ENCODE peak calls at places on chromosomes 2 and 18, in seven cellular contexts. One of them, this sample, is unnamed.

GRCh38 chr18:35564795-35565453 is 16.6 kb upstream of the GALNT1 start:
- DNase-seq in CD8-positive, alpha-beta T cell: no peak
- DNase-seq in endothelial cell: no peak
- DNase-seq in HL-60: no peak
- DNase-seq in cardiac muscle cell: no peak
- DNase-seq in type B pancreatic cell: no peak
- DNase-seq in Calu3: no peak
- DNase-seq in this sample: no peak

GRCh38 chr2:174004900-174005605 is 39.9 kb upstream of the SP3 start:
- DNase-seq in type B pancreatic cell: no peak
- DNase-seq in Calu3: no peak
- DNase-seq in HL-60: no peak
- DNase-seq in cardiac muscle cell: no peak
- DNase-seq in CD8-positive, alpha-beta T cell: no peak
- DNase-seq in endothelial cell: no peak
- DNase-seq in this sample: no peak

GRCh38 chr18:27419646-27420045 is 234.5 kb upstream of the CHST9 start:
- DNase-seq in type B pancreatic cell: no peak
- DNase-seq in HL-60: no peak
- DNase-seq in cardiac muscle cell: no peak
- DNase-seq in Calu3: no peak
- DNase-seq in endothelial cell: no peak
- DNase-seq in CD8-positive, alpha-beta T cell: no peak
- DNase-seq in this sample: no peak

GRCh38 chr2:165401285-165401852 is 68.1 kb upstream of the CSRNP3 start:
- DNase-seq in CD8-positive, alpha-beta T cell: no peak
- DNase-seq in Calu3: peak
- DNase-seq in HL-60: peak
- DNase-seq in cardiac muscle cell: peak
- DNase-seq in endothelial cell: peak
- DNase-seq in type B pancreatic cell: no peak
- DNase-seq in this sample: peak

GRCh38 chr2:4763009-4763408 is 929.2 kb upstream of the SOX11 start:
- DNase-seq in endothelial cell: peak
- DNase-seq in CD8-positive, alpha-beta T cell: no peak
- DNase-seq in cardiac muscle cell: peak
- DNase-seq in Calu3: no peak
- DNase-seq in HL-60: no peak
- DNase-seq in type B pancreatic cell: no peak
- DNase-seq in this sample: peak

GRCh38 chr2:239756392-239757153 is 268.6 kb downstream of the NDUFA10 start:
- DNase-seq in Calu3: no peak
- DNase-seq in cardiac muscle cell: no peak
- DNase-seq in endothelial cell: no peak
- DNase-seq in CD8-positive, alpha-beta T cell: no peak
- DNase-seq in type B pancreatic cell: no peak
- DNase-seq in HL-60: no peak
- DNase-seq in this sample: no peak

GRCh38 chr2:78355967-78356366 is 669.5 kb upstream of the REG3G start:
- DNase-seq in cardiac muscle cell: no peak
- DNase-seq in HL-60: no peak
- DNase-seq in CD8-positive, alpha-beta T cell: no peak
- DNase-seq in endothelial cell: no peak
- DNase-seq in type B pancreatic cell: no peak
- DNase-seq in Calu3: no peak
- DNase-seq in this sample: no peak

GRCh38 chr2:48248251-48248933 is 281.6 kb upstream of the STON1 start:
- DNase-seq in endothelial cell: no peak
- DNase-seq in CD8-positive, alpha-beta T cell: no peak
- DNase-seq in Calu3: peak
- DNase-seq in cardiac muscle cell: peak
- DNase-seq in type B pancreatic cell: no peak
- DNase-seq in HL-60: no peak
- DNase-seq in this sample: no peak

GRCh38 chr18:61612517-61612916 is 279.3 kb downstream of the CDH20 start:
- DNase-seq in type B pancreatic cell: no peak
- DNase-seq in cardiac muscle cell: no peak
- DNase-seq in Calu3: no peak
- DNase-seq in endothelial cell: no peak
- DNase-seq in HL-60: no peak
- DNase-seq in CD8-positive, alpha-beta T cell: no peak
- DNase-seq in this sample: no peak

GRCh38 chr18:48797841-48798255 is 152.9 kb downstream of the SMAD7 start:
- DNase-seq in Calu3: no peak
- DNase-seq in cardiac muscle cell: no peak
- DNase-seq in CD8-positive, alpha-beta T cell: no peak
- DNase-seq in type B pancreatic cell: no peak
- DNase-seq in HL-60: no peak
- DNase-seq in endothelial cell: no peak
- DNase-seq in this sample: no peak

GRCh38 chr2:231462729-231463465 is 1.4 kb downstream of the NCL start:
- DNase-seq in Calu3: no peak
- DNase-seq in CD8-positive, alpha-beta T cell: no peak
- DNase-seq in cardiac muscle cell: no peak
- DNase-seq in endothelial cell: no peak
- DNase-seq in type B pancreatic cell: no peak
- DNase-seq in HL-60: peak
- DNase-seq in this sample: no peak

GRCh38 chr2:231467016-231467545 is 2.8 kb upstream of the NCL start:
- DNase-seq in Calu3: no peak
- DNase-seq in HL-60: no peak
- DNase-seq in cardiac muscle cell: no peak
- DNase-seq in type B pancreatic cell: no peak
- DNase-seq in CD8-positive, alpha-beta T cell: no peak
- DNase-seq in endothelial cell: no peak
- DNase-seq in this sample: no peak

GRCh38 chr2:231463698-231464575 is at the start of gene NCL:
- DNase-seq in CD8-positive, alpha-beta T cell: peak
- DNase-seq in type B pancreatic cell: peak
- DNase-seq in Calu3: peak
- DNase-seq in endothelial cell: peak
- DNase-seq in cardiac muscle cell: peak
- DNase-seq in HL-60: peak
- DNase-seq in this sample: peak

GRCh38 chr2:231467613-231468525 is 3.6 kb upstream of the NCL start:
- DNase-seq in CD8-positive, alpha-beta T cell: no peak
- DNase-seq in HL-60: no peak
- DNase-seq in cardiac muscle cell: no peak
- DNase-seq in Calu3: no peak
- DNase-seq in type B pancreatic cell: no peak
- DNase-seq in endothelial cell: no peak
- DNase-seq in this sample: no peak

DNA sequence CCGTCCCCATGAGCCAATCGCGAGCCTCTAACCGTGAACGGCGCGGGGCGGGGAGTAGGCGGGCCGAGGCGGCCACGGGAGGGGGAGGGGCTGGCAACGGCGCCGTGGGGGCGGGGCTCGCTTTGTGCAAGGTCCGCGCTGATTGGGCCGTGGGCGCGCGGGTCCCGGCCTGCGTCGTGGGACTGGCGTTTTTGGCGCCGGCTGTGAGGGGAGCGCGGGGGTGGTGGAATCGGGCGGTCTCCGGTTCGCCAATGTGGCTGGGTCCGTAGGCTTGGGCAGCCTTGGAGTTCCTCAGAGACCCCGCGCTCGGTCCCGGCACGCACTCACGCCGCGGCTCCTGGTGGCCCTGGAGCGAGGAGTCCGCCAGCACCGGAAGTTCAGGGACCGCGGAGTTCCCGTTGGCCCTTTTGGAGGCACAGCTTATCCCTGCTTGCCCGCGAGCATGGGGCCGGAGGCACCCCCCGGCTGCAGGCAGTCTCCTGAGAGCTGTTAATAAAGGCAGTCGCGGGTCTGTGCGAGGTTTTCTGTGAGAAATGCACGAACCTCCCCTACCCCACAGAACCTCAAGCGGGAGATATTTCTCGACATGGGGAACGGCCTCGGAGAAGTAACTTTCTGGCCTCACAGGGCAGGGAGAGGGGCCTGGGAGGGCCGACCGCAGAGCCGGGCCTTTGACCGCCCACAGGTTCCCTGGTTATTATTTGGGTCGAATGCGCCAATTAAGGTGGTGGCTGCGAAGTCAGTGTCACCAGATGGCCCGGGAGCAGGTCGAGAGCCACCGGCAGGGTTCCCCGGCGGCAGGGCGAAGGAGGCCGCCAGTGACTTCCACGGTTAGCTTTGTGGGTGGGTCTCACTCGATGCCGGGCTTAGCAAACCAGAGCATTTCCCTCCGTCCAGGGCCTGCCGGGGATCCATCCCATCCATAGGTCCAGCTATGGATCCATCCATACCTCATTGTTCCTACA is 574 bp upstream of the NCL start:
- DNase-seq in cardiac muscle cell: peak
- DNase-seq in Calu3: peak
- DNase-seq in CD8-positive, alpha-beta T cell: peak
- DNase-seq in HL-60: peak
- DNase-seq in endothelial cell: peak
- DNase-seq in type B pancreatic cell: peak
- DNase-seq in this sample: peak
- TF ChIP-seq CTCF in cardiac muscle cell: no peak
- TF ChIP-seq CTCF in Calu3: no peak
- TF ChIP-seq CTCF in CD8-positive, alpha-beta T cell: no peak
- TF ChIP-seq CTCF in HL-60: no peak
- TF ChIP-seq CTCF in endothelial cell: no peak
- TF ChIP-seq CTCF in type B pancreatic cell: no peak
- TF ChIP-seq CTCF in this sample: no peak

GRCh38 chr2:238106698-238107524 is 6.8 kb downstream of the ESPNL start:
- DNase-seq in CD8-positive, alpha-beta T cell: no peak
- DNase-seq in HL-60: peak
- DNase-seq in type B pancreatic cell: peak
- DNase-seq in endothelial cell: no peak
- DNase-seq in cardiac muscle cell: peak
- DNase-seq in Calu3: peak
- DNase-seq in this sample: no peak
- TF ChIP-seq CTCF in CD8-positive, alpha-beta T cell: no peak
- TF ChIP-seq CTCF in HL-60: peak
- TF ChIP-seq CTCF in type B pancreatic cell: peak
- TF ChIP-seq CTCF in endothelial cell: no peak
- TF ChIP-seq CTCF in cardiac muscle cell: peak
- TF ChIP-seq CTCF in Calu3: peak
- TF ChIP-seq CTCF in this sample: peak

GRCh38 chr2:3533836-3534235 is 14.5 kb upstream of the ADI1 start:
- DNase-seq in type B pancreatic cell: no peak
- DNase-seq in HL-60: no peak
- DNase-seq in endothelial cell: no peak
- DNase-seq in cardiac muscle cell: no peak
- DNase-seq in Calu3: no peak
- DNase-seq in CD8-positive, alpha-beta T cell: no peak
- DNase-seq in this sample: no peak

GRCh38 chr2:3534251-3534814 is 15.0 kb upstream of the ADI1 start:
- DNase-seq in endothelial cell: no peak
- DNase-seq in type B pancreatic cell: no peak
- DNase-seq in cardiac muscle cell: no peak
- DNase-seq in HL-60: no peak
- DNase-seq in Calu3: no peak
- DNase-seq in CD8-positive, alpha-beta T cell: no peak
- DNase-seq in this sample: no peak

GRCh38 chr2:3536682-3537632 is 17.6 kb upstream of the ADI1 start:
- DNase-seq in HL-60: no peak
- DNase-seq in endothelial cell: peak
- DNase-seq in cardiac muscle cell: no peak
- DNase-seq in type B pancreatic cell: no peak
- DNase-seq in Calu3: peak
- DNase-seq in CD8-positive, alpha-beta T cell: no peak
- DNase-seq in this sample: no peak

GRCh38 chr2:3535467-3535793 is 16.1 kb upstream of the ADI1 start:
- DNase-seq in CD8-positive, alpha-beta T cell: no peak
- DNase-seq in endothelial cell: no peak
- DNase-seq in cardiac muscle cell: no peak
- DNase-seq in type B pancreatic cell: no peak
- DNase-seq in HL-60: no peak
- DNase-seq in Calu3: no peak
- DNase-seq in this sample: no peak

DNA sequence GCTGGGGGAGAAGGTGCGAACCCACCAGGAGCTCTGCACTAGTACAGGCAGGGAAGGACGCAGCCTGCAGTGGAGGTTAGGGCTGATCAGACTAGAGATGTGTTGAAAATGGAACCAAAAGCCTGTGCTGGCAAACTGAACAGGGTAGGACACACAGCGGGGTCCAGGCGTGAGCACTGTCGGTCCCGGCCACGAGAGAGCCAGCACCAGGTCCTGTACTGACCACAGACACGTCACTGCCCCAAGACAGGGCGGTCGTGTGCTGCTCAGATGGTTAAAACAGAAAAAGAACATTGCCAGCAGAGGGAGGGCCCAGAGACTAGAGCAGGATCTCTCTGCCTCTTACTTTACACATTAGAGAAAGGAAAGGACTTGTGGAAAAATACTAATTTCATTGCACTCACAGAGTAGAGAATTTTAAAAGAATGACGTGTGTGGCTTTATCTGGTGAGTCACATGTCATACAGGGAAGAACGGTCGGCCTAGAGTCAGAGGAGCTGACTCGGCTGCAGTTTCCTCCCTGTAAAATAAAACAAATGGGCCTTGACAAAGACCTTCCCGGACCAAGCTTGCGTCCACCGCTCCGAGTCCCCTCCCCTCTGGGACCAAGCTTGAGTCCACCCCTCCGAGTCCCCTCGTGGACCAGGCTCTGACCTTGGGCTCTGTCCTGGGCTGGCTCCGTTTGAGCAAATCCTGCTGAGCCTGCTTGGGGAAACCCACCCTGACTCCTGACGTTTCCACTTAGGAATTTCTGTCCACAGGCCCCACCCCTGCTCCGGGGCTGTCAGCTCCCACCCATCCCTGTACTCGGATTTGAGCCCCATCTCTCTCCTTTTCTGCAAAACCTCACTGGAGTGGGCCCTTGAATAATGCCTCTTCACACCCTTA is 16.7 kb upstream of the ADI1 start:
- DNase-seq in CD8-positive, alpha-beta T cell: no peak
- DNase-seq in HL-60: no peak
- DNase-seq in type B pancreatic cell: no peak
- DNase-seq in Calu3: peak
- DNase-seq in endothelial cell: no peak
- DNase-seq in cardiac muscle cell: no peak
- DNase-seq in this sample: no peak
- TF ChIP-seq CTCF in CD8-positive, alpha-beta T cell: peak
- TF ChIP-seq CTCF in HL-60: no peak
- TF ChIP-seq CTCF in type B pancreatic cell: no peak
- TF ChIP-seq CTCF in Calu3: no peak
- TF ChIP-seq CTCF in endothelial cell: no peak
- TF ChIP-seq CTCF in cardiac muscle cell: peak
- TF ChIP-seq CTCF in this sample: no peak

GRCh38 chr18:37339701-37340215 is 225.8 kb downstream of the CELF4 start:
- DNase-seq in type B pancreatic cell: no peak
- DNase-seq in endothelial cell: no peak
- DNase-seq in Calu3: no peak
- DNase-seq in CD8-positive, alpha-beta T cell: no peak
- DNase-seq in HL-60: no peak
- DNase-seq in cardiac muscle cell: no peak
- DNase-seq in this sample: no peak

GRCh38 chr18:37332764-37333420 is 232.7 kb downstream of the CELF4 start:
- DNase-seq in type B pancreatic cell: no peak
- DNase-seq in HL-60: no peak
- DNase-seq in cardiac muscle cell: no peak
- DNase-seq in endothelial cell: no peak
- DNase-seq in Calu3: no peak
- DNase-seq in CD8-positive, alpha-beta T cell: no peak
- DNase-seq in this sample: no peak

GRCh38 chr18:37336568-37337285 is 228.9 kb downstream of the CELF4 start:
- DNase-seq in type B pancreatic cell: no peak
- DNase-seq in endothelial cell: no peak
- DNase-seq in CD8-positive, alpha-beta T cell: no peak
- DNase-seq in cardiac muscle cell: no peak
- DNase-seq in Calu3: no peak
- DNase-seq in HL-60: no peak
- DNase-seq in this sample: no peak

GRCh38 chr18:37334494-37335125 is 231.0 kb downstream of the CELF4 start:
- DNase-seq in CD8-positive, alpha-beta T cell: no peak
- DNase-seq in HL-60: no peak
- DNase-seq in endothelial cell: no peak
- DNase-seq in Calu3: no peak
- DNase-seq in type B pancreatic cell: no peak
- DNase-seq in cardiac muscle cell: no peak
- DNase-seq in this sample: no peak

GRCh38 chr18:37335337-37335736 is 230.3 kb downstream of the CELF4 start:
- DNase-seq in endothelial cell: peak
- DNase-seq in Calu3: peak
- DNase-seq in HL-60: no peak
- DNase-seq in CD8-positive, alpha-beta T cell: no peak
- DNase-seq in type B pancreatic cell: no peak
- DNase-seq in cardiac muscle cell: no peak
- DNase-seq in this sample: peak
- TF ChIP-seq CTCF in endothelial cell: peak
- TF ChIP-seq CTCF in Calu3: peak
- TF ChIP-seq CTCF in HL-60: no peak
- TF ChIP-seq CTCF in CD8-positive, alpha-beta T cell: no peak
- TF ChIP-seq CTCF in type B pancreatic cell: peak
- TF ChIP-seq CTCF in cardiac muscle cell: peak
- TF ChIP-seq CTCF in this sample: peak

This sample was measured in neural crest cell.